ENCODE peak calls at places on chromosomes 3 and 15, in ten cellular contexts. One of them, this sample, is unnamed.
A peak's percentile ranks its signal among the peaks of the same experiment; 100 is the strongest.

GRCh38 chr3:112038863-112039262 is 4.3 kb downstream of the TMPRSS7 start:
- DNase-seq in left ventricle myocardium inferior: no peak
- DNase-seq in breast epithelium: no peak
- DNase-seq in tibial nerve: no peak
- DNase-seq in fibroblast of lung: peak; percentile 50
- DNase-seq in ascending aorta: no peak
- DNase-seq in K562: no peak
- DNase-seq in spleen: no peak
- DNase-seq in ovary: no peak
- DNase-seq in IMR-90: peak; percentile 22
- DNase-seq in this sample: no peak

GRCh38 chr3:4029135-4029534 is 229.9 kb downstream of the LRRN1 start:
- DNase-seq in left ventricle myocardium inferior: peak; percentile 70
- DNase-seq in breast epithelium: no peak
- DNase-seq in tibial nerve: no peak
- DNase-seq in fibroblast of lung: no peak
- DNase-seq in ascending aorta: no peak
- DNase-seq in K562: no peak
- DNase-seq in spleen: no peak
- DNase-seq in ovary: no peak
- DNase-seq in IMR-90: no peak
- DNase-seq in this sample: no peak

GRCh38 chr3:38623539-38623938 is 25.9 kb downstream of the SCN5A start:
- DNase-seq in left ventricle myocardium inferior: no peak
- DNase-seq in breast epithelium: no peak
- DNase-seq in tibial nerve: no peak
- DNase-seq in fibroblast of lung: no peak
- DNase-seq in ascending aorta: no peak
- DNase-seq in K562: peak; percentile 25
- DNase-seq in spleen: no peak
- DNase-seq in ovary: no peak
- DNase-seq in IMR-90: no peak
- DNase-seq in this sample: no peak

GRCh38 chr3:119663885-119664284 is 3.5 kb upstream of the POPDC2 start:
- DNase-seq in left ventricle myocardium inferior: no peak
- DNase-seq in breast epithelium: no peak
- DNase-seq in tibial nerve: no peak
- DNase-seq in fibroblast of lung: peak; percentile 28
- DNase-seq in ascending aorta: no peak
- DNase-seq in K562: no peak
- DNase-seq in spleen: no peak
- DNase-seq in ovary: no peak
- DNase-seq in IMR-90: no peak
- DNase-seq in this sample: no peak

GRCh38 chr15:36256258-36256825 is 323.1 kb upstream of the CDIN1 start:
- DNase-seq in left ventricle myocardium inferior: no peak
- DNase-seq in breast epithelium: no peak
- DNase-seq in tibial nerve: no peak
- DNase-seq in fibroblast of lung: no peak
- DNase-seq in ascending aorta: no peak
- DNase-seq in K562: no peak
- DNase-seq in spleen: no peak
- DNase-seq in ovary: no peak
- DNase-seq in IMR-90: no peak
- DNase-seq in this sample: no peak

GRCh38 chr3:190585771-190586630 is 72.1 kb downstream of the IL1RAP start:
- DNase-seq in left ventricle myocardium inferior: no peak
- DNase-seq in breast epithelium: no peak
- DNase-seq in tibial nerve: no peak
- DNase-seq in fibroblast of lung: peak; percentile 94
- DNase-seq in ascending aorta: no peak
- DNase-seq in K562: peak; percentile 3
- DNase-seq in spleen: no peak
- DNase-seq in ovary: no peak
- DNase-seq in IMR-90: peak; percentile 95
- DNase-seq in this sample: no peak

GRCh38 chr3:94252316-94252715 is 189.5 kb downstream of the NSUN3 start:
- DNase-seq in left ventricle myocardium inferior: no peak
- DNase-seq in breast epithelium: no peak
- DNase-seq in tibial nerve: no peak
- DNase-seq in fibroblast of lung: no peak
- DNase-seq in ascending aorta: no peak
- DNase-seq in K562: no peak
- DNase-seq in spleen: no peak
- DNase-seq in ovary: no peak
- DNase-seq in IMR-90: no peak
- DNase-seq in this sample: no peak

GRCh38 chr3:188400494-188401243 is 246.7 kb downstream of the LPP start:
- DNase-seq in left ventricle myocardium inferior: no peak
- DNase-seq in breast epithelium: no peak
- DNase-seq in tibial nerve: no peak
- DNase-seq in fibroblast of lung: no peak
- DNase-seq in ascending aorta: no peak
- DNase-seq in K562: no peak
- DNase-seq in spleen: peak; percentile 75
- DNase-seq in ovary: no peak
- DNase-seq in IMR-90: no peak
- DNase-seq in this sample: no peak

GRCh38 chr3:143120716-143121239 is 1.2 kb downstream of the CHST2 start:
- DNase-seq in left ventricle myocardium inferior: no peak
- DNase-seq in breast epithelium: no peak
- DNase-seq in tibial nerve: no peak
- DNase-seq in fibroblast of lung: peak; percentile 43
- DNase-seq in ascending aorta: no peak
- DNase-seq in K562: peak; percentile 43
- DNase-seq in spleen: peak; percentile 89
- DNase-seq in ovary: no peak
- DNase-seq in IMR-90: peak; percentile 26
- DNase-seq in this sample: no peak

GRCh38 chr3:143119974-143120715 is 574 bp downstream of the CHST2 start:
- DNase-seq in left ventricle myocardium inferior: peak; percentile 28
- DNase-seq in breast epithelium: no peak
- DNase-seq in tibial nerve: no peak
- DNase-seq in fibroblast of lung: peak; percentile 38
- DNase-seq in ascending aorta: no peak
- DNase-seq in K562: peak; percentile 47
- DNase-seq in spleen: peak; percentile 90
- DNase-seq in ovary: no peak
- DNase-seq in IMR-90: no peak
- DNase-seq in this sample: peak; percentile 21

GRCh38 chr3:143122089-143122430 is 2.5 kb downstream of the CHST2 start:
- DNase-seq in left ventricle myocardium inferior: no peak
- DNase-seq in breast epithelium: no peak
- DNase-seq in tibial nerve: no peak
- DNase-seq in fibroblast of lung: no peak
- DNase-seq in ascending aorta: no peak
- DNase-seq in K562: no peak
- DNase-seq in spleen: peak; percentile 78
- DNase-seq in ovary: peak; percentile 16
- DNase-seq in IMR-90: no peak
- DNase-seq in this sample: no peak

GRCh38 chr3:143122608-143123352 is 3.2 kb downstream of the CHST2 start:
- DNase-seq in left ventricle myocardium inferior: no peak
- DNase-seq in breast epithelium: no peak
- DNase-seq in tibial nerve: no peak
- DNase-seq in fibroblast of lung: no peak
- DNase-seq in ascending aorta: no peak
- DNase-seq in K562: peak; percentile 42
- DNase-seq in spleen: no peak
- DNase-seq in ovary: no peak
- DNase-seq in IMR-90: no peak
- DNase-seq in this sample: no peak

GRCh38 chr3:143121240-143122088 is 1.9 kb downstream of the CHST2 start:
- DNase-seq in left ventricle myocardium inferior: peak; percentile 40
- DNase-seq in breast epithelium: no peak
- DNase-seq in tibial nerve: no peak
- DNase-seq in fibroblast of lung: peak; percentile 47
- DNase-seq in ascending aorta: no peak
- DNase-seq in K562: peak; percentile 51
- DNase-seq in spleen: peak; percentile 90
- DNase-seq in ovary: peak; percentile 46
- DNase-seq in IMR-90: peak; percentile 55
- DNase-seq in this sample: peak; percentile 47
- H3K27me3 ChIP-seq in left ventricle myocardium inferior: peaks cover 52% of the 10 kb centered on the region
- H3K27me3 ChIP-seq in breast epithelium: peaks cover 3% of the 10 kb centered on the region
- H3K27me3 ChIP-seq in tibial nerve: peaks cover 29% of the 10 kb centered on the region
- H3K27me3 ChIP-seq in fibroblast of lung: no peaks in the 10 kb centered on the region
- H3K27me3 ChIP-seq in ascending aorta: no peaks in the 10 kb centered on the region
- H3K27me3 ChIP-seq in K562: no peaks in the 10 kb centered on the region
- H3K27me3 ChIP-seq in spleen: peaks cover 7% of the 10 kb centered on the region
- H3K27me3 ChIP-seq in ovary: no peaks in the 10 kb centered on the region
- H3K27me3 ChIP-seq in IMR-90: peaks cover 7% of the 10 kb centered on the region
- H3K27me3 ChIP-seq in this sample: no peaks in the 10 kb centered on the region

DNA sequence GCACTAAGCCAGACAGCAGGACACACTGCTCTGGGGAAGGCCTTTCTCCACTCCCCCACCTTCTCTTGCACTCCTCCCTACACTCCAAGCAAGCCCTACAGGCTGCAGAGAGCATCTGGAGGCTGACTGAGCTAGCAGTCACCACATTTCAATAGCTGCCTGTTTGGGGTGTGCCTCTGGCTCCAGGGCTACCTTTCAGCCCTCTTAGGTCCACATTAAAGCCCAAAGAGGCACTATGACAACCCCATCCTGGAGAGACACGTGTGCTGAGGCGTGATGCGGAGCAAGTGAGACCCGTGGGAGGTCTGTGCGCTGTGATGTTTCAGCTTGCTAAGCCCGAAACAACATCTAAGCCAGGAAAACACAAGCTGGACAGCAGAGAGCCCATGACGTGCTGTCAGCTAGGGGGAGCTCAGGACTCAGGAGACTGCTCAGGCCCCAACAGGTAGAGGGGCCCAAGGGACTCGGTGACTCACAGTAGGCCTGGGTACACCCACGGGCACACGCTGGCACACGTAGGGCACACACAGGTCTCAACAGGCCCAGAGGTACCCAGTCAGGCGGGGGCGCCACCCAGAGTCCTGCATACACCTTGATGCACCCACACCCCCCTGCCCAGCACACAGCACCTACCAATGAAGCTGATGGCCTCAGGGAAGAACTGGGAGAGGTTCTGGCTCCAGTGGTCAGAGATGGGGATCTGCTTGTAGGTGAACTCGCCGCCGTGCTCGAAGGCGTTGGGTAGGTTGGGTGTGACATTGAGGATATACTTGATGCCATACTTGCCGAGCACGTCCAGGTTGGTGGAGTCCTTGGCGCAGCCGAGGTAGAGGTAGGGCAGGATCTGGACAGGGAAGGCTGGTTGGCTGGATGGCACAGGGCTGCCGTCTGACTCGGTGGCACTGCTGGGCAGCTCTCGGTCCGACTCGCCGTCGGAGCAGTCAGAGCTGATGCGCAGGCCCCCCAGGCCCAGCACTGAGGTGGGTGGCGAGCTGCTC is 2.8 kb downstream of the DUSP7 start:
- DNase-seq in left ventricle myocardium inferior: no peak
- DNase-seq in breast epithelium: peak; percentile 89
- DNase-seq in tibial nerve: no peak
- DNase-seq in fibroblast of lung: no peak
- DNase-seq in ascending aorta: no peak
- DNase-seq in K562: peak; percentile 52
- DNase-seq in spleen: peak; percentile 84
- DNase-seq in ovary: peak; percentile 47
- DNase-seq in IMR-90: peak; percentile 29
- DNase-seq in this sample: peak; percentile 28
- H3K4me3 ChIP-seq in left ventricle myocardium inferior: peak overlapping the region; percentile 80
- H3K4me3 ChIP-seq in breast epithelium: peak overlapping the region; percentile 69
- H3K4me3 ChIP-seq in tibial nerve: no peak overlapping the region
- H3K4me3 ChIP-seq in fibroblast of lung: peak overlapping the region; percentile 97
- H3K4me3 ChIP-seq in ascending aorta: peak overlapping the region; percentile 69
- H3K4me3 ChIP-seq in K562: peak overlapping the region; percentile 9
- H3K4me3 ChIP-seq in spleen: peak overlapping the region; percentile 76
- H3K4me3 ChIP-seq in ovary: peak overlapping the region; percentile 0
- H3K4me3 ChIP-seq in IMR-90: no peak overlapping the region
- H3K4me3 ChIP-seq in this sample: peak overlapping the region; percentile 63

GRCh38 chr15:91941871-91942270 is 88.4 kb downstream of the SLCO3A1 start:
- DNase-seq in left ventricle myocardium inferior: no peak
- DNase-seq in breast epithelium: no peak
- DNase-seq in tibial nerve: no peak
- DNase-seq in fibroblast of lung: no peak
- DNase-seq in ascending aorta: no peak
- DNase-seq in K562: no peak
- DNase-seq in spleen: no peak
- DNase-seq in ovary: no peak
- DNase-seq in IMR-90: no peak
- DNase-seq in this sample: no peak

GRCh38 chr15:91944334-91944733 is 90.8 kb downstream of the SLCO3A1 start:
- DNase-seq in left ventricle myocardium inferior: no peak
- DNase-seq in breast epithelium: no peak
- DNase-seq in tibial nerve: no peak
- DNase-seq in fibroblast of lung: no peak
- DNase-seq in ascending aorta: no peak
- DNase-seq in K562: no peak
- DNase-seq in spleen: no peak
- DNase-seq in ovary: no peak
- DNase-seq in IMR-90: no peak
- DNase-seq in this sample: no peak

GRCh38 chr15:91939432-91939831 is 85.9 kb downstream of the SLCO3A1 start:
- DNase-seq in left ventricle myocardium inferior: peak; percentile 69
- DNase-seq in breast epithelium: no peak
- DNase-seq in tibial nerve: no peak
- DNase-seq in fibroblast of lung: no peak
- DNase-seq in ascending aorta: no peak
- DNase-seq in K562: no peak
- DNase-seq in spleen: no peak
- DNase-seq in ovary: no peak
- DNase-seq in IMR-90: no peak
- DNase-seq in this sample: no peak

GRCh38 chr15:91942676-91943417 is 89.3 kb downstream of the SLCO3A1 start:
- DNase-seq in left ventricle myocardium inferior: peak; percentile 83
- DNase-seq in breast epithelium: peak; percentile 93
- DNase-seq in tibial nerve: peak; percentile 70
- DNase-seq in fibroblast of lung: peak; percentile 85
- DNase-seq in ascending aorta: peak; percentile 51
- DNase-seq in K562: no peak
- DNase-seq in spleen: no peak
- DNase-seq in ovary: peak; percentile 78
- DNase-seq in IMR-90: peak; percentile 89
- DNase-seq in this sample: peak; percentile 67

DNA sequence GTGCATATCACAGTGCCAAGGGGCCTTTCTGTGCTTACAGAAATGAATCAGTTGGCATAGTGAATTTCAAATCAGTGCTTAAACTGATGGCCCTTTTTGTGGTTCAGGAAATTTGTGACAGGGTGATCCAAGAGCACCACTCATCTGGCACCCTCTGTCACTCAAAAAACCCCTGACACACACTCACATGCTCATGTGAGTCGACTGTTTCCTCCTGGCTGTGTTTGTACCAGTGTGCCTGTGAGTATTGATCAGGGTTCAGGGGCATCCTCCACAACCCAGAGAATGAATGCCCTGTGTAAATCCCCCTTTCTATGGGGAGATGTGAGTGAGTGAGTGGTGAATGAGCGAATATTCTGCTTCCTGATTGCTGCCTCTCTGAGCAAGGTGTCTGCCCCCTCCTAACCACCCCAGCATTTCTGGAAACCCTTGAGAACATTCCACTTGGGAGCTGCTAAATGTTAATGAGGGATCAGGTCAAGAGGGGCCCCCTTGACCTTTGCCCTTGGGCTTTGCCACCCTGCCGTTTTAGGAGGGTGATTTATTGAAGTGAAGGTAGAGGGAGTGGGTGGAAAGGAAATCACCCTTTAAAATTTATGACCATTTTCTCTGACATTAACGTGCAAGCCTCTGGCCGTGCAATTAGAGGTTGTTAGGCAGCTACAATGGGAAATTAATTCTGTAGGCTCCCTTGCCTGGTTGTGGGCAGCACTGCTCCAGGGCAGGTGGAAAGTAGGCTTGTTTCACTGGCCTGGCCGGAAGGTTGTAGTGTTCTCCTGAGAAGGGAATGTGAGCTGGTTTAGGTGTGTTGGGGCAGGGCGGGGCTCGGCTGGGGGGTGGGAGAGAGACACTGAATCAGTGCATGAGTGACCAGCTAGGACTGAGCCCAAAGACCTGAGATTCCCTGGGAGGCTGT is 87.2 kb downstream of the SLCO3A1 start:
- DNase-seq in left ventricle myocardium inferior: no peak
- DNase-seq in breast epithelium: no peak
- DNase-seq in tibial nerve: no peak
- DNase-seq in fibroblast of lung: no peak
- DNase-seq in ascending aorta: no peak
- DNase-seq in K562: no peak
- DNase-seq in spleen: no peak
- DNase-seq in ovary: no peak
- DNase-seq in IMR-90: no peak
- DNase-seq in this sample: peak; percentile 43
- H3K4me1 ChIP-seq in left ventricle myocardium inferior: peaks cover 96% of the 10 kb centered on the region
- H3K4me1 ChIP-seq in breast epithelium: peaks cover 25% of the 10 kb centered on the region
- H3K4me1 ChIP-seq in tibial nerve: peaks cover 25% of the 10 kb centered on the region
- H3K4me1 ChIP-seq in fibroblast of lung: peaks cover 12% of the 10 kb centered on the region
- H3K4me1 ChIP-seq in ascending aorta: peaks cover 53% of the 10 kb centered on the region
- H3K4me1 ChIP-seq in K562: no peaks in the 10 kb centered on the region
- H3K4me1 ChIP-seq in spleen: peaks cover 28% of the 10 kb centered on the region
- H3K4me1 ChIP-seq in ovary: peaks cover 23% of the 10 kb centered on the region
- H3K4me1 ChIP-seq in IMR-90: peaks cover 7% of the 10 kb centered on the region
- H3K4me1 ChIP-seq in this sample: peaks cover 40% of the 10 kb centered on the region

GRCh38 chr3:13844911-13845310 is 35.0 kb downstream of the WNT7A start:
- DNase-seq in left ventricle myocardium inferior: no peak
- DNase-seq in breast epithelium: no peak
- DNase-seq in tibial nerve: no peak
- DNase-seq in fibroblast of lung: no peak
- DNase-seq in ascending aorta: no peak
- DNase-seq in K562: no peak
- DNase-seq in spleen: peak; percentile 61
- DNase-seq in ovary: no peak
- DNase-seq in IMR-90: no peak
- DNase-seq in this sample: no peak
- H3K27me3 ChIP-seq in left ventricle myocardium inferior: peaks cover 94% of the 10 kb centered on the region
- H3K27me3 ChIP-seq in breast epithelium: no peaks in the 10 kb centered on the region
- H3K27me3 ChIP-seq in tibial nerve: no peaks in the 10 kb centered on the region
- H3K27me3 ChIP-seq in fibroblast of lung: no peaks in the 10 kb centered on the region
- H3K27me3 ChIP-seq in ascending aorta: no peaks in the 10 kb centered on the region
- H3K27me3 ChIP-seq in K562: peaks cover 2% of the 10 kb centered on the region
- H3K27me3 ChIP-seq in spleen: no peaks in the 10 kb centered on the region
- H3K27me3 ChIP-seq in ovary: no peaks in the 10 kb centered on the region
- H3K27me3 ChIP-seq in IMR-90: no peaks in the 10 kb centered on the region
- H3K27me3 ChIP-seq in this sample: no peaks in the 10 kb centered on the region